ENCODE peak calls at places on chromosomes 1 and 21, in seven cellular contexts. P, C, A, M, D, J and K are unnamed samples. For H3K36me3, the result is how much of the 10 kb centered on the place peaks cover.

GRCh38 chr1:207901041-207901653 is 9.8 kb downstream of the CD34 start:
- DNase-seq in J (no peak), C (no peak), P (no peak), D (no peak), A (no peak), M (no peak), K (no peak)

GRCh38 chr1:222996307-222996983 is 146.6 kb downstream of the TLR5 start:
- DNase-seq in C (no peak), J (no peak), P (no peak), D (no peak), A (peak), M (no peak), K (no peak)

GRCh38 chr1:15802234-15802965 is 5.0 kb downstream of the UQCRHL start:
- DNase-seq in M (peak), D (no peak), J (no peak), P (no peak), A (peak), C (no peak), K (no peak)

GRCh38 chr1:116881879-116882520 is 27.7 kb upstream of the PTGFRN start:
- DNase-seq in P (peak), M (peak), C (no peak), J (no peak), A (peak), D (no peak), K (peak)

GRCh38 chr1:59146651-59147358 is 150.1 kb upstream of the FGGY start:
- DNase-seq in C (no peak), J (peak), D (peak), A (peak), M (peak), P (peak), K (no peak)

GRCh38 chr1:32992489-32993214 is 28.0 kb upstream of the RNF19B start:
- DNase-seq in A (peak), J (peak), D (peak), C (peak), M (peak), P (peak), K (peak)

GRCh38 chr1:231211005-231211857 is 29.8 kb upstream of the GNPAT start:
- DNase-seq in D (peak), A (peak), P (peak), M (peak), J (peak), C (no peak), K (peak)

GRCh38 chr1:197519741-197520334 is 251.8 kb downstream of the CRB1 start:
- DNase-seq in C (no peak), P (no peak), D (no peak), J (no peak), A (peak), M (peak), K (no peak)

GRCh38 chr21:33036430-33037162 is 10.9 kb downstream of the OLIG2 start:
- DNase-seq in P (no peak), C (no peak), A (peak), M (peak), D (no peak), J (no peak), K (no peak)

GRCh38 chr1:44619261-44619900 is 54.9 kb downstream of the TMEM53 start:
- DNase-seq in D (no peak), J (no peak), P (no peak), C (peak), M (no peak), A (peak), K (peak)

GRCh38 chr1:42692461-42692860 is 10.2 kb downstream of the YBX1 start:
- DNase-seq in D (no peak), J (no peak), A (no peak), M (peak), C (no peak), P (no peak), K (no peak)

GRCh38 chr1:161019767-161020572 is 982 bp downstream of the F11R start:
- DNase-seq in C (no peak), P (no peak), J (peak), M (peak), D (no peak), A (no peak), K (no peak)

GRCh38 chr1:1177452-1178206 is 3.9 kb downstream of the TTLL10 start:
- DNase-seq in C (no peak), D (no peak), J (no peak), M (no peak), A (no peak), P (no peak), K (no peak)

GRCh38 chr1:62271932-62272728 is 47.1 kb downstream of the KANK4 start:
- DNase-seq in J (no peak), D (peak), A (no peak), P (no peak), M (no peak), C (no peak), K (no peak)

GRCh38 chr1:177926201-177926600 is 43.7 kb downstream of the SEC16B start:
- DNase-seq in P (no peak), D (no peak), J (no peak), A (peak), C (no peak), M (peak), K (no peak)

GRCh38 chr1:201517631-201518030 is 10.7 kb upstream of the CSRP1 start:
- DNase-seq in D (no peak), A (peak), J (no peak), P (no peak), C (no peak), M (peak), K (no peak)

DNA sequence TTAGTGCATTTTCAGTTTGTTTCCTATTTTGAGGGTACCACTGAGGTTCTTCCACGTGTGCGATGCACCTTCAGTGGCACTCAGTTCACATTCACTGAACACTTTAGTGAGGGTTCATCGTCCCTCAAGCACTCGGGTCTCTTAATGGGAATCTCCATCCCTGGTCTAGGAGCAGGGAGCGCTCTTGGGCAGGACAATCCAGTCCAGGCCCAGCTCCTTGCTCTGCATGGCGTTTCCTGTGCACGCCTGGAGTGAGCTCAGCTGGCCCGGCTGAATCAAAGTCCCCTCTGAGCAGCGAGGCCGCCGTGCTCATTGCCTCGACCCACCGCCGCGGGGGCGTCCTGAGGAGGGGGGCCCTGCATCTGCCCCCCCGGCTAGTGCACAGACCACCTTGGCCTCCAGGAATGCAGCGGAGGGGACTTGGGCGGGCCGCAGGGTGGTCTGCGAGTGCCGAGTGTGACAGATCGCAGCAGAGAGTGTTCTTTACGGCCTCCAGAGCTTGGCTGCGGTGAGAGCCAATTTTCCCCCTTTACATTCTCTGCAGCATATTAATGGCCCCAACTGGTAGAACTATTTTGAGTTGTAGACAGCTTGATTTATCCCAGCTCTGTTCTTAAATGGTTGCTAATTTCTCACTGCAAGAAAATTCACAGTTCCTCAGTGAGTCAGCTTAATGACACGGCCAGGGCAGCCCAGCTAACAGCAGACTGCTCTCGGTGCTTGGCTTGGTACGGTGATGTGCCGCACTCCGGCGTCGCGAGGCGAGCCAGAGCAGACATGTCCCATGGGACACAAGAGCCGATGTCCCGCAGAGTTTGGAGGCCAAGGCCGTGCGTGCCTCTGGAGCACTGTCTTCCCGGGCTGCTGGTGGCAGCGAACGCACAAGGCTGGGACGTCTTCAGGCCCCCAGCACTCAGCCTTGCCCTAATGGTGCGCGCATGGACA is 39.8 kb downstream of the SNAP47 start:
- DNase-seq in D (no peak), M (no peak), C (no peak), J (peak), A (peak), P (no peak), K (no peak)
- H3K36me3 ChIP-seq in D (under half), M (under half), C (under half), J (under half), A (under half), P (under half), K (under half)

GRCh38 chr1:27332536-27333281 is 9.1 kb upstream of the SYTL1 start:
- DNase-seq in A (no peak), J (no peak), D (peak), P (no peak), C (no peak), M (no peak), K (no peak)

GRCh38 chr1:27330786-27331185 is 8.8 kb downstream of the TMEM222 start:
- DNase-seq in J (no peak), P (no peak), M (no peak), D (no peak), A (no peak), C (no peak), K (no peak)

GRCh38 chr1:27333717-27334279 is 8.0 kb upstream of the SYTL1 start:
- DNase-seq in J (no peak), M (no peak), A (no peak), C (no peak), P (no peak), D (no peak), K (no peak)

GRCh38 chr1:27331922-27332321 is 9.9 kb upstream of the SYTL1 start:
- DNase-seq in D (no peak), M (no peak), C (no peak), J (no peak), A (no peak), P (no peak), K (no peak)

DNA sequence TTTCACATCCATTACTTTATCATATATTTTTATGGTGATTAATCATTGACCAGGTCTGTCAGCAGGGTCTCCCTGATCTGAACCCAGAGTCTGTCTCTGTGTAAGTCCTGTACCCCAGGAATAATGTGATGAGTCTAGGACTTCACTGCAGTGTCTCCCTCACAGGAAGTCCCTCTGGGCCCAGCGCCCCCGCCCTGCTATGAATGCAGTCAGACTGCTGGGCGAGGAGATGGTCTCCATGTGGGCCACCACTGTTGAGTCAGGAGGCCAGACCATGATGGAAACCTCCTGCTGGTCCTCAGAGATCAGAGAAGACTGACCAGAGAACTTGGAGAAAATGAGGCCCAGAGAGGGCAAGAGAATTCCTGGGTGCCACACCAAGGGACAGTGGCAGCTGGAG is 9.5 kb downstream of the TMEM222 start:
- DNase-seq in A (no peak), J (no peak), P (no peak), C (no peak), M (no peak), D (no peak), K (no peak)
- H3K36me3 ChIP-seq in A (under half), J (half or more), P (under half), C (under half), M (under half), D (under half), K (under half)

DNA sequence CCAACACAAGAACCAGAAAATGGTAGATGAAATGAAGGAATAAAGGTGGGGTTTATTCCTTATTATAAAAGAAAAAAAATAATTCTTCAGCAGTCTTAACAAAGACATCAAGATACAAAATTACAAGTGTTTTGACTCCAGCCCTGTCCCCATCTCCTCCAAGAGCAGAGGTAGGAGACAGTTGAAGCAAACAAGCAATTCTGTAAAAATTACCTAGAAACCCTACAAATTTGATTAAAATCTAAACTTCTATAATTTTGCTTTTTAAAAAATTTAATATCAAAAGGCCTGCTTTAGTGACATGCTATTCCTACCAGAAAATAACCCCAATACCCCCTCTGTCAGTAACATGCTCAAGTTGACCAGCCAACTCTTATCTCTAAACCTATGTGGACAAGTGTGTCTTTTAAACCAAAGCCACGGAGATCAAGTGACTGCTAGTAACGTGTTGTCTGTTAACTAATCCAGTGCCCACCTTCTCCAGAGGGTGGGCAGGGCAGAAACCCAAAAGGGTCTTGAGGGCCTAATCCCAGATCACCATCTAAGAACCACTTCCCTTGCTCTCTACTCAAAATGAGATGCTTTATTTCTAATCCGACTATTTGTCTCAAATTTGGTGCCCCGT is 8.4 kb downstream of the GLUL start:
- DNase-seq in J (no peak), A (no peak), D (no peak), M (no peak), P (no peak), C (no peak), K (no peak)
- H3K36me3 ChIP-seq in J (half or more), A (under half), D (under half), M (under half), P (half or more), C (under half), K (under half)

DNA sequence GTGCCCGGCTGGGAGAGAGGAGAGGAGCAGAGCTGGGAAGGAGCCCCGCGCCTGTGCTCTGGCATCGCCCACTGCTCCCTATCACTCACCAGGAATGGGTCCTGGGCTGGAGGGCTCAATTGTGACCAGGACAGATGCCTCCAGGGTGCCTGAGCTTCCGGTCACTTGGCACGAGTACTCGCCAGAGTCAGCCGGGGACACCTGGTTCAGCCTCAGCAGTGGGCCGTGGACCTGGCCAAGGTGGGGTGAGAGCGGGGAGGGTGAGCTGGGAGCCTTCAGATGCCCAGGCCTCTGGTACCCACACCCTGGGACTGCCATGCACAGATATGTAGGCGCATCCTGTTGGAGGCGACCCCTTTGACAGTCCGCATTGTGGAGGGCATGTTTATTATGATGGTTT is 31.1 kb downstream of the LDLRAD2 start:
- DNase-seq in J (peak), A (no peak), M (no peak), P (no peak), C (no peak), D (no peak), K (no peak)
- H3K36me3 ChIP-seq in J (half or more), A (half or more), M (under half), P (under half), C (under half), D (under half), K (half or more)

DNA sequence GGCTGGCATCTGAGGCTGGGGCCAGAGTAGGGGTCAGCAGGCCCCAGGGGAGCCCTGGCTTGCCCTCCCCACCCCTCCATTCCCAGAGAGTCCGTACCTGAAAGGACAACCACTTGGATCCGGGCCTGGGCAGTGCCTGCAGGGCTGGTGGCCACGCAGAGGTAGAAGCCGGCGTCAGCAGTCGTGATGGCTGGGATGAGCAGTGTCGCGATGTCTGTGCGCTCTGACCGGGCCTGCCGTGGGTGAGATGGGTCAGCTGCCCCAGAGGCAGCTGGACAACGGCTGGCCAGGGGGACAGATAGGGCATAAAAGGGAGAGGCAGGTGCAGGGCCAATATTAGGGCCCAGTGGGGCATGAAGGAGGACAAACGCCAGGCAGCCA is 42.7 kb downstream of the LDLRAD2 start:
- DNase-seq in D (no peak), P (no peak), J (no peak), C (no peak), A (no peak), M (no peak), K (no peak)
- H3K36me3 ChIP-seq in D (under half), P (under half), J (half or more), C (under half), A (under half), M (under half), K (half or more)